ENCODE peak calls at places on chromosomes 5 and 9, in nine cellular contexts. G is neural crest cell, Q is GM06990, W is T-helper 2 cell, P is head of caudate nucleus, V is gastrocnemius medialis, R is pancreas, Z is mesothelial cell of epicardium, E is ecto neural progenitor cell. M is an unnamed sample.

GRCh38 chr9:108040783-108041182 is 551.2 kb upstream of the KLF4 start:
- DNase-seq in P (no peak), E (no peak), W (no peak), Z (no peak), R (no peak), Q (no peak), G (no peak), V (peak; percentile 38), M (no peak)

GRCh38 chr9:133162802-133163558 is 734 bp downstream of the GBGT1 start:
- DNase-seq in P (no peak), Q (no peak), G (no peak), W (no peak), R (no peak), Z (no peak), V (no peak), E (peak; percentile 57), M (no peak)

GRCh38 chr9:89676281-89676680 is 71.5 kb downstream of the GADD45G start:
- DNase-seq in W (no peak), Q (no peak), G (peak; percentile 31), V (peak; percentile 71), E (no peak), Z (no peak), R (peak; percentile 96), P (peak; percentile 21), M (no peak)

GRCh38 chr5:109987355-109987754 is 297.6 kb downstream of the MAN2A1 start:
- DNase-seq in W (no peak), P (no peak), Q (no peak), V (no peak), R (no peak), E (no peak), G (no peak), Z (no peak), M (no peak)

GRCh38 chr9:121601234-121601633 is 50.2 kb upstream of the DAB2IP start:
- DNase-seq in R (no peak), Z (no peak), Q (no peak), W (no peak), P (no peak), E (no peak), V (no peak), G (no peak), M (no peak)

GRCh38 chr9:136545065-136545965 is 533 bp downstream of the NOTCH1 start:
- DNase-seq in G (no peak), V (no peak), R (peak; percentile 60), W (peak; percentile 40), P (no peak), Q (peak; percentile 75), E (no peak), Z (no peak), M (no peak)

GRCh38 chr9:127612993-127613954 is 1.2 kb downstream of the STXBP1 start:
- DNase-seq in E (peak; percentile 71), Q (peak; percentile 11), Z (peak; percentile 53), G (peak; percentile 26), R (peak; percentile 62), V (peak; percentile 58), P (peak; percentile 77), W (peak; percentile 41), M (no peak)

GRCh38 chr9:87733273-87734054 is 7.5 kb downstream of the CTSL start:
- DNase-seq in P (no peak), E (no peak), R (no peak), V (no peak), G (no peak), W (no peak), Z (no peak), Q (no peak), M (no peak)

GRCh38 chr5:161399996-161400562 is 146.4 kb downstream of the GABRB2 start:
- DNase-seq in Q (no peak), R (peak; percentile 31), P (no peak), G (no peak), V (no peak), W (no peak), Z (no peak), E (no peak), M (no peak)

GRCh38 chr5:176529824-176530195 is 7.4 kb downstream of the RNF44 start:
- DNase-seq in R (no peak), E (no peak), G (no peak), V (no peak), W (peak; percentile 81), Q (no peak), P (no peak), Z (no peak), M (peak; percentile 42)

GRCh38 chr9:127050152-127050551 is 72.3 kb downstream of the ANGPTL2 start:
- DNase-seq in R (no peak), P (no peak), W (no peak), E (no peak), Q (no peak), V (no peak), Z (no peak), G (no peak), M (no peak)

GRCh38 chr5:154419236-154419635 is 26.6 kb upstream of the SAP30L start:
- DNase-seq in R (no peak), P (no peak), W (no peak), V (no peak), E (no peak), Z (no peak), Q (no peak), G (no peak), M (no peak)

GRCh38 chr9:4902135-4902475 is 83.0 kb upstream of the JAK2 start:
- DNase-seq in Z (no peak), Q (no peak), W (no peak), V (no peak), G (no peak), P (no peak), R (no peak), E (no peak), M (no peak)

GRCh38 chr5:177428574-177429217 is 2.2 kb downstream of the GRK6 start:
- DNase-seq in W (no peak), V (no peak), Q (no peak), Z (no peak), R (no peak), G (no peak), E (no peak), P (no peak), M (no peak)

GRCh38 chr5:108700928-108701327 is 46.8 kb upstream of the FER start:
- DNase-seq in P (no peak), Z (no peak), V (no peak), E (no peak), G (no peak), R (no peak), W (no peak), Q (no peak), M (no peak)

GRCh38 chr5:65395526-65396155 is 86.1 kb downstream of the ADAMTS6 start:
- DNase-seq in P (no peak), Q (no peak), V (no peak), G (no peak), W (no peak), E (no peak), Z (no peak), R (no peak), M (no peak)

GRCh38 chr5:1519631-1520141 is 4.1 kb downstream of the LPCAT1 start:
- DNase-seq in W (no peak), P (no peak), Z (peak; percentile 34), E (peak; percentile 38), R (peak; percentile 9), G (no peak), V (peak; percentile 7), Q (no peak), M (no peak)

GRCh38 chr5:148376198-148376597 is 7.6 kb upstream of the FBXO38 start:
- DNase-seq in G (no peak), E (no peak), Z (no peak), V (no peak), W (no peak), R (no peak), P (no peak), Q (no peak), M (no peak)

GRCh38 chr5:140240987-140241706 is 61.8 kb downstream of the PFDN1 start:
- DNase-seq in P (peak; percentile 93), R (peak; percentile 88), Q (no peak), E (peak; percentile 81), G (peak; percentile 33), W (no peak), V (peak; percentile 99), Z (peak; percentile 78), M (no peak)

GRCh38 chr5:171715551-171715950 is 70.1 kb upstream of the SMIM23 start:
- DNase-seq in W (no peak), P (no peak), R (no peak), E (peak; percentile 12), Q (no peak), G (no peak), V (no peak), Z (no peak), M (no peak)

GRCh38 chr5:151657105-151657504 is 29.6 kb downstream of the SPARC start:
- DNase-seq in R (no peak), G (no peak), V (no peak), E (no peak), Q (no peak), Z (no peak), P (no peak), W (no peak), M (no peak)

GRCh38 chr5:55104036-55104767 is 1.8 kb downstream of the GZMA start:
- DNase-seq in G (no peak), E (no peak), R (no peak), V (no peak), W (no peak), Z (no peak), P (no peak), Q (no peak), M (no peak)

GRCh38 chr5:1761453-1761755 is 38.2 kb downstream of the MRPL36 start:
- DNase-seq in P (no peak), Z (peak; percentile 14), E (no peak), G (no peak), R (no peak), W (no peak), V (no peak), Q (no peak), M (no peak)

GRCh38 chr9:134659688-134660131 is 18.1 kb downstream of the COL5A1 start:
- DNase-seq in Z (no peak), V (no peak), E (no peak), R (no peak), G (no peak), W (no peak), Q (no peak), P (no peak), M (no peak)

GRCh38 chr5:13325765-13326164 is 618.7 kb downstream of the DNAH5 start:
- DNase-seq in P (no peak), Z (no peak), V (no peak), G (no peak), E (no peak), W (no peak), Q (no peak), R (no peak), M (no peak)

GRCh38 chr5:50958852-50959457 is 292.5 kb downstream of the PARP8 start:
- DNase-seq in E (no peak), Q (no peak), G (peak; percentile 37), P (peak; percentile 47), W (no peak), Z (no peak), V (no peak), R (peak; percentile 24), M (no peak)

GRCh38 chr9:128414461-128414860 is 6.2 kb upstream of the CERCAM start:
- DNase-seq in Z (no peak), Q (no peak), R (no peak), G (no peak), W (no peak), V (no peak), P (no peak), E (peak; percentile 42), M (no peak)

GRCh38 chr9:117772960-117773359 is 68.8 kb downstream of the TLR4 start:
- DNase-seq in W (no peak), Q (no peak), V (no peak), G (no peak), R (no peak), P (no peak), Z (no peak), E (no peak), M (no peak)

GRCh38 chr5:143248822-143249579 is 154.5 kb downstream of the NR3C1 start:
- DNase-seq in R (no peak), Q (no peak), V (peak; percentile 59), E (no peak), P (no peak), G (no peak), W (no peak), Z (no peak), M (no peak)

GRCh38 chr9:110152704-110153374 is 55.1 kb downstream of the C9orf152 start:
- DNase-seq in Z (no peak), E (no peak), R (no peak), W (no peak), G (peak; percentile 44), V (no peak), Q (peak; percentile 20), P (no peak), M (peak; percentile 33)

GRCh38 chr9:137787376-137787775 is 90.2 kb upstream of the CACNA1B start:
- DNase-seq in Z (no peak), W (no peak), G (no peak), R (no peak), Q (no peak), V (no peak), P (peak; percentile 30), E (no peak), M (no peak)